ENCODE peak calls at places on chromosomes 2 and 18, in four cellular contexts. F, E, U and P are unnamed samples.

GRCh38 chr2:176986579-176986978 is 226.0 kb upstream of the HNRNPA3 start:
- DNase-seq in F (no peak), E (no peak), U (no peak), P (no peak)

GRCh38 chr2:218852911-218853667 is 6.5 kb upstream of the WNT6 start:
- DNase-seq in F (no peak), E (peak; percentile 25), U (peak; percentile 65), P (peak; percentile 73)

GRCh38 chr2:75290600-75291140 is 91.3 kb upstream of the TACR1 start:
- DNase-seq in F (no peak), E (no peak), U (no peak), P (no peak)

GRCh38 chr2:105081006-105081701 is 43.3 kb downstream of the MRPS9 start:
- DNase-seq in F (no peak), E (no peak), U (no peak), P (no peak)

GRCh38 chr18:26487437-26487836 is 60.9 kb downstream of the KCTD1 start:
- DNase-seq in F (no peak), E (peak; percentile 7), U (no peak), P (no peak)

GRCh38 chr2:225867071-225867470 is 467.6 kb downstream of the NYAP2 start:
- DNase-seq in F (no peak), E (no peak), U (no peak), P (no peak)

GRCh38 chr18:63159590-63159989 is 160.0 kb downstream of the BCL2 start:
- DNase-seq in F (no peak), E (no peak), U (peak; percentile 39), P (no peak)

GRCh38 chr2:238509151-238509820 is 82.6 kb downstream of the ASB1 start:
- DNase-seq in F (no peak), E (no peak), U (no peak), P (no peak)

GRCh38 chr2:100561191-100561590 is 1.6 kb upstream of the PDCL3 start:
- DNase-seq in F (no peak), E (no peak), U (no peak), P (no peak)

GRCh38 chr2:44582363-44583008 is 220.7 kb downstream of the CAMKMT start:
- DNase-seq in F (no peak), E (no peak), U (no peak), P (no peak)

GRCh38 chr2:54626131-54626530 is 97.3 kb upstream of the EML6 start:
- DNase-seq in F (no peak), E (no peak), U (no peak), P (no peak)

GRCh38 chr18:55018602-55019001 is 59.3 kb upstream of the CCDC68 start:
- DNase-seq in F (no peak), E (no peak), U (no peak), P (no peak)

GRCh38 chr2:176388886-176389285 is 119.6 kb downstream of the MTX2 start:
- DNase-seq in F (no peak), E (no peak), U (no peak), P (no peak)

GRCh38 chr2:199465988-199466703 is 8.4 kb upstream of the SATB2 start:
- DNase-seq in F (no peak), E (no peak), U (peak; percentile 33), P (no peak)

GRCh38 chr2:43387092-43388062 is 161.0 kb upstream of the ZFP36L2 start:
- DNase-seq in F (no peak), E (peak; percentile 78), U (peak; percentile 15), P (no peak)

GRCh38 chr18:55422456-55423185 is 165.4 kb downstream of the TCF4 start:
- DNase-seq in F (no peak), E (no peak), U (peak; percentile 22), P (no peak)

GRCh38 chr2:207869784-207870778 is 100.4 kb upstream of the FZD5 start:
- DNase-seq in F (no peak), E (no peak), U (no peak), P (no peak)

GRCh38 chr2:233818639-233819621 is 35.4 kb downstream of the HJURP start:
- DNase-seq in F (no peak), E (no peak), U (peak; percentile 5), P (peak; percentile 64)

GRCh38 chr2:157443795-157444642 is at the start of gene CYTIP:
- DNase-seq in F (no peak), E (peak; percentile 89), U (peak; percentile 65), P (no peak)

GRCh38 chr2:8546319-8547283 is 135.3 kb upstream of the ID2 start:
- DNase-seq in F (no peak), E (no peak), U (no peak), P (no peak)

GRCh38 chr18:61554117-61554776 is 221.0 kb downstream of the CDH20 start:
- DNase-seq in F (no peak), E (no peak), U (no peak), P (no peak)

GRCh38 chr2:9984217-9984739 is 32.8 kb downstream of the GRHL1 start:
- DNase-seq in F (no peak), E (no peak), U (no peak), P (no peak)

GRCh38 chr18:1917546-1917945 is 653.8 kb downstream of the METTL4 start:
- DNase-seq in F (no peak), E (no peak), U (no peak), P (no peak)

GRCh38 chr2:21860913-21861312 is 737.1 kb downstream of the TDRD15 start:
- DNase-seq in F (no peak), E (no peak), U (no peak), P (no peak)

GRCh38 chr2:160075171-160075570 is 12.8 kb upstream of the PLA2R1 start:
- DNase-seq in F (no peak), E (no peak), U (no peak), P (no peak)

GRCh38 chr18:56026505-56026904 is 438.5 kb upstream of the TCF4 start:
- DNase-seq in F (no peak), E (no peak), U (no peak), P (no peak)

GRCh38 chr2:212005077-212005671 is 533.4 kb downstream of the ERBB4 start:
- DNase-seq in F (no peak), E (no peak), U (no peak), P (no peak)

GRCh38 chr2:46353509-46353908 is 56.3 kb downstream of the EPAS1 start:
- DNase-seq in F (no peak), E (no peak), U (no peak), P (no peak)

GRCh38 chr2:233489666-233490065 is 76.9 kb downstream of the USP40 start:
- DNase-seq in F (no peak), E (no peak), U (no peak), P (no peak)

GRCh38 chr2:137865954-137866540 is 98.2 kb upstream of the HNMT start:
- DNase-seq in F (peak; percentile 46), E (peak; percentile 16), U (peak; percentile 35), P (no peak)

GRCh38 chr2:10732924-10733583 is 11.6 kb downstream of the ATP6V1C2 start:
- DNase-seq in F (no peak), E (no peak), U (no peak), P (no peak)

GRCh38 chr2:20626698-20627471 is 24.0 kb downstream of the HS1BP3 start:
- DNase-seq in F (no peak), E (no peak), U (no peak), P (no peak)

GRCh38 chr2:196263181-196263747 is 91.9 kb upstream of the STK17B start:
- DNase-seq in F (no peak), E (no peak), U (peak; percentile 9), P (no peak)

GRCh38 chr2:159192519-159192918 is 94.0 kb downstream of the WDSUB1 start:
- DNase-seq in F (no peak), E (no peak), U (no peak), P (no peak)

GRCh38 chr2:328761-329160 is 40.9 kb upstream of the ALKAL2 start:
- DNase-seq in F (no peak), E (no peak), U (no peak), P (no peak)

GRCh38 chr2:336360-336759 is 48.5 kb upstream of the ALKAL2 start:
- DNase-seq in F (no peak), E (no peak), U (no peak), P (no peak)

GRCh38 chr2:332592-332991 is 44.7 kb upstream of the ALKAL2 start:
- DNase-seq in F (no peak), E (no peak), U (no peak), P (no peak)
- TF ChIP-seq CTCF in F (peak; percentile 16), E (no peak), U (no peak), P (peak; percentile 44)

DNA sequence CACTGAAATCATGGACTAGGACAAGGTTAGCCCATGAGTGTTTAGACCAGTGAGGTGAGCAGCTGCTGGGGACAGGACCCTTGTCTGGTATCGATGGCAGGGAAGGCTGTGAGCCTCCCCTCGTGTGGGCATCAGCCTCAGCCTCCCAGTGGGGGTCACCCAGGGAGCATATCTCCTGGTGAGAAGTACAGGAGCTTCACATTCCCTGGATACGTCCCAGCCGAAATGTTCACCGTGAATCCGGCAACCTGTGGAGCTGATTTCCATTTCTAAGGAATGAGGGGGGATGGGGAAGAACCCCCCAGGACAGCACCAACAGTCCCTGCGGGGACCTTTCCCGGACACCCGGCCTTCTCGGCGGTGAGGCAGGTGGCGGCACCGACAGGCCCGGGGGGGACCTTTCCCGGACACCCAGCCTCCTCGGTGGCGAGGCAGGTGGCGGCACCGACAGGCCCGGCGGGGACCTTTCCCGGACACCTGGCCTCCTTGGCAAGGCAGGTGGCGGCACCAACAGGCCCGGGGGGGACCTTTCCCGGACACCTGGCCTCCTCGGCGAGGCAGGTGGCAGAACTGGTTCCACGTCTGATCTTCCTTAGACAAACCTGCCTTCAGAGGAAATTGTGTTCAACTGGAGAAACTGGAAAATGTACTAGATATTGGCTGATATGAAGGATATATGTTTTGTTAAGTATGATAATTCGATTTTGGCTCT is 21.2 kb downstream of the RTP5 start:
- DNase-seq in F (no peak), E (no peak), U (no peak), P (no peak)
- TF ChIP-seq CTCF in F (no peak), E (no peak), U (no peak), P (no peak)

DNA sequence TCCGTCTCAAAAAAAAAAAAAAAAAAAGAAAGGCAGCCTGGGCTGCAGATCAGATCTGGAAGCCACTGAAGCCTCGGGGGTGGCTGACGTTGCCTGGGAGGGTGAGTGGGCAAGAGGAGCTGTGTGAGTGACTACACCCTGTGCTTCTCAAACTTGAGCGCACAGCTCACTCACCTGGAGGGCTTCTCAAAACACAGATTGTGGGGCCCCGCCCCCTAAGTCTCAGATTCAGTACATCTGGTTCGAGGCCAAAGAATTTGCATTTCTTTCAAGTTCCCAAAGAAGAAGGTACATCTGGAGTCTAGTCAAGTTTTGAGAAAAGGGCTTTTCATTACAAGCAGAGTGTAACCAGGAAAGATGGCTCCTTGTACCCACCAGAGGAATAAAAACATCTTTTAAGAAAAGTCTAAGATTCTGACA is 97.7 kb upstream of the CAB39 start:
- DNase-seq in F (no peak), E (peak; percentile 94), U (peak; percentile 74), P (no peak)
- TF ChIP-seq CTCF in F (no peak), E (no peak), U (no peak), P (no peak)

GRCh38 chr2:227377461-227378351 is 1.4 kb downstream of the TM4SF20 start:
- DNase-seq in F (no peak), E (no peak), U (no peak), P (no peak)
- TF ChIP-seq CTCF in F (no peak), E (peak; percentile 36), U (no peak), P (no peak)

GRCh38 chr2:201668402-201668801 is 25.1 kb upstream of the TMEM237 start:
- DNase-seq in F (no peak), E (no peak), U (no peak), P (no peak)
- TF ChIP-seq CTCF in F (no peak), E (no peak), U (no peak), P (no peak)